ENCODE peak calls at places on chromosomes 1 and 21, in nine cellular contexts. D is heart left ventricle, B is sigmoid colon, K is suprapubic skin, X is adrenal gland, M is Peyer's patch, V is endothelial cell of umbilical vein, C is upper lobe of left lung, R is stomach. O is an unnamed sample.

GRCh38 chr1:64421377-64421776 is 48.6 kb upstream of the CACHD1 start:
- DNase-seq in M (no peak), R (no peak), K (no peak), B (no peak), D (no peak), X (no peak), C (no peak), V (no peak), O (no peak)

GRCh38 chr21:45931397-45931969 is 50.1 kb upstream of the COL6A1 start:
- DNase-seq in X (no peak), D (peak; percentile 22), V (no peak), C (no peak), K (no peak), R (no peak), M (no peak), B (no peak), O (no peak)

GRCh38 chr1:56094168-56094567 is 485.2 kb downstream of the PLPP3 start:
- DNase-seq in C (no peak), X (no peak), R (no peak), D (no peak), K (no peak), V (no peak), B (no peak), M (no peak), O (no peak)

GRCh38 chr1:236686815-236687160 is 489 bp downstream of the ACTN2 start:
- DNase-seq in R (no peak), M (no peak), D (peak; percentile 51), K (no peak), V (peak; percentile 5), C (no peak), B (no peak), X (no peak), O (peak; percentile 2)

GRCh38 chr1:8047686-8048522 is 21.8 kb upstream of the ERRFI1 start:
- DNase-seq in V (peak; percentile 90), B (peak; percentile 70), D (peak; percentile 45), X (peak; percentile 49), M (no peak), K (no peak), R (no peak), C (no peak), O (no peak)

GRCh38 chr1:46509414-46509813 is 19.8 kb downstream of the DMBX1 start:
- DNase-seq in R (no peak), X (no peak), K (no peak), D (no peak), C (no peak), V (no peak), M (no peak), B (no peak), O (no peak)

GRCh38 chr1:233459470-233459945 is 132.0 kb downstream of the MAP3K21 start:
- DNase-seq in D (no peak), V (no peak), X (no peak), K (no peak), R (no peak), M (no peak), B (no peak), C (no peak), O (no peak)

GRCh38 chr1:78565393-78565792 is 54.9 kb upstream of the IFI44L start:
- DNase-seq in M (no peak), V (no peak), K (no peak), C (no peak), B (no peak), R (no peak), X (no peak), D (no peak), O (no peak)

GRCh38 chr1:112713466-112714312 is 1.4 kb downstream of the PPM1J start:
- DNase-seq in C (peak; percentile 58), K (no peak), D (peak; percentile 72), M (peak; percentile 69), R (peak; percentile 83), X (no peak), V (no peak), B (no peak), O (peak; percentile 83)

GRCh38 chr1:112717263-112717662 is 2.1 kb upstream of the PPM1J start:
- DNase-seq in K (no peak), X (no peak), R (no peak), M (no peak), B (no peak), V (no peak), C (no peak), D (no peak), O (no peak)

GRCh38 chr1:112714313-112715263 is 544 bp downstream of the PPM1J start:
- DNase-seq in X (peak; percentile 62), K (peak; percentile 81), V (no peak), B (no peak), C (no peak), D (peak; percentile 64), R (peak; percentile 32), M (no peak), O (peak; percentile 32)

GRCh38 chr1:112715264-112716053 is at the start of gene PPM1J:
- DNase-seq in X (peak; percentile 99), R (peak; percentile 100), C (peak; percentile 99), B (peak; percentile 98), K (peak; percentile 99), M (peak; percentile 100), V (peak; percentile 97), D (peak; percentile 99), O (peak; percentile 100)

DNA sequence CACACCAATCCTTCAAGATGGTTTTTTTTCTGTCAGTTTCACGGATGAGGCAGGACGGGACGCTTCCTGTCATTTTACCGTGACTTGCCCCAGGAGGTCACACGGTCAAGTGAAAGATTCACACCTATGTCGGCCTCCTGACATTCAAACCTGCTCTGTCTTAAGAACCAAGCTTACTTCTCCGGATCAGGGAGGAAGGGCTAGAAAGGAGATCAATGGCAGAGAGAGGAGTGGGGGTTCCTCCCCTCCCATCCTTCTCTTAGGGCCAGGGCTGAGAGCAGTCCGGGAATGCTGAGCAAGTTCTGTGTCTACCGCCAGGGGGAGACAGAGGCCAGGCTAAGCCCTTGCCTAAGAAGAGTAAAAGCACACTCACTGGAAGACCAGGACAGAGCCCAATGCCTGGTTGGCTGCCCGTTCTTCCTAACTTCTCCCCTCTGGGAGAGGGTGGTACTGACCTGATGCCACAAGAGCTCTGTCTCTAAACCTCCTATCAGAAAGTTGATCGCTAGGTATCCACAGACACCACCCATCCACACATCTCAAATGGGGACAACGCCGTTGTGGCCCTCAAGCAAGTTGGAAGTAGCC is 1.1 kb upstream of the PPM1J start:
- DNase-seq in C (peak; percentile 86), X (peak; percentile 96), M (peak; percentile 94), D (peak; percentile 86), R (peak; percentile 87), B (peak; percentile 94), K (peak; percentile 91), V (peak; percentile 91), O (peak; percentile 89)
- TF ChIP-seq POLR2A in C (no peak), X (no peak), M (no peak), D (no peak), R (no peak), B (no peak), K (no peak), V (no peak), O (no peak)

GRCh38 chr1:145992958-145993617 is 3.3 kb downstream of the TXNIP start:
- DNase-seq in V (no peak), K (no peak), R (no peak), M (no peak), X (no peak), B (no peak), D (no peak), C (no peak), O (no peak)

GRCh38 chr1:145994391-145995120 is 1.8 kb downstream of the TXNIP start:
- DNase-seq in C (no peak), R (peak; percentile 43), D (peak; percentile 48), M (peak; percentile 78), B (peak; percentile 65), X (peak; percentile 79), V (no peak), K (peak; percentile 65), O (no peak)

GRCh38 chr1:145992502-145992936 is 3.9 kb downstream of the TXNIP start:
- DNase-seq in C (no peak), V (no peak), M (peak; percentile 44), B (peak; percentile 33), R (peak; percentile 29), X (peak; percentile 55), D (no peak), K (peak; percentile 49), O (peak; percentile 4)

GRCh38 chr1:145995148-145995851 is 1.1 kb downstream of the TXNIP start:
- DNase-seq in C (peak; percentile 16), V (peak; percentile 17), K (peak; percentile 36), X (peak; percentile 52), R (peak; percentile 23), M (no peak), B (peak; percentile 34), D (no peak), O (peak; percentile 1)

DNA sequence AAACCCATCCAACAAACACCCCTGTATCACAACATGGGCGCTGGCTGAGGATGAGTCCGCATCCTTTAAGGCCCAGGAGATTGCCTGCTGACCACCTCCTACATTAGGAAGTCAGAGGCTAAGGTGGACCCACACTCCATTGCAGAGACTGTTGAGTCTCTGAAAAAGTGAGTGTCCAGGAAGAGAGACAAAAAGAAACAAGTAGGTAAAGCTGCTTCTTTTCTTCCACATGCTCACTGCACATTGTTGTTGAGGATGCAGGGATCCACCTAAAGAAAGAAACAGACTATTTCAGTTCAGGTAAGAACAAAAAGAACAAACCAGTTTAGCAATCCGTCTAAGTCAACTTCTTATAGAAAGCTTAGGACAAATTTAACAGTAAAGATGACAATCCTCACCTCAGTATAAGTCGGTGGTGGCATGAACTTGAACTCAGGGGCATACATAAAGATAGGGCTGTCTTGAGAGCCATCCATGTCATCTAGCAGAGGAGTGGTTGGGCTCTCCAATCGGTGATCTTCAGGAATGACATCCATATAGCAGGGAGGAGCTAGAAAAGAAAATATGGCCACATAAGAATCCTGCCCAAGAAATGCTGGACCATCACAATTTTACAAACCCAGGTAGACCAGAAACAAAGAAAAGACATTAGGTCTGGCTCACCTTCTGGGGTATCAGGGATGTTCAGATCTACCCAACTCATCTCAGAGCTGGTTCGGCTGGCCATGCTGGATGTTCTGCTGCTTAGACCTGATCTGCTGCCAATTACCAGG is 2.6 kb downstream of the TXNIP start:
- DNase-seq in K (peak; percentile 30), V (no peak), M (no peak), R (peak; percentile 24), D (no peak), C (peak; percentile 19), X (peak; percentile 55), B (peak; percentile 51), O (peak; percentile 6)
- TF ChIP-seq POLR2A in K (no peak), V (no peak), M (no peak), R (no peak), D (no peak), C (no peak), X (no peak), B (no peak), O (no peak)

GRCh38 chr1:154157520-154158306 is 2.8 kb upstream of the NUP210L start:
- DNase-seq in B (no peak), V (no peak), C (peak; percentile 70), M (peak; percentile 66), X (no peak), R (peak; percentile 29), K (no peak), D (no peak), O (no peak)
- TF ChIP-seq POLR2A in B (no peak), V (no peak), C (no peak), M (no peak), X (no peak), R (no peak), K (no peak), D (no peak), O (no peak)

DNA sequence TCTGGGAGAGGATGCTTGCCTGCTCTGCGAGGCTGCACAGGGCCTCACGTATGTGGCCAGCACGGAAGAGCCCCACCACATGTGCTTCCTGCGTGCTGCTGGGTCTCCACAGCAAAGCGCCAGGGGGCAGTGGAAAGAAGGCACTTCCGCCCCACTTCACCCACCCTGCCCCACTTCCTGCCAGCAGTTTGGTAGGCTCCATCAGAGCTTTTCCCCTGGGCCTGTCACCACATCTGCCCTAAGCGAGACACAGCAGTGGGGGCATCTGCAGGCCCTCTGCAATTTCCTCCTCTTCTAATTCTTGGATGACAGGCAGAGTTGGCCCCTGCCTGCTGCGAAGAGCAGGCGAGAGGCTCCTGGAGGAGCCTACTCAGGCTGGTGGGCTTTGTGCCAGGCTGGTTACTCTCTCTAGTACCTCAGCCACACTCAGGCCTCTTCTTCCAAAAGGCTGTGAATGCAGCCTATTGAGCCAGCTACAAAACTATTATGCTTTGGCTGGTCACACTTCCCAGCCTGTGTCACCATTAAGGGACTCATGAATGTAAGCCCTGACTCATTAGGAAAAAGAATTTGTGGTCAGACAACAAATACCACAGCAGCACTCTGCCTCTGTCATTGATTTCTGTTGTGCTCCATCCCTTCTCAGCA is 25.0 kb downstream of the CD244 start:
- DNase-seq in R (peak; percentile 50), D (peak; percentile 35), V (no peak), B (no peak), C (peak; percentile 52), K (no peak), M (peak; percentile 94), X (no peak), O (peak; percentile 46)
- TF ChIP-seq POLR2A in R (no peak), D (no peak), V (no peak), B (no peak), C (no peak), K (no peak), M (no peak), X (no peak), O (no peak)